ENCODE peak calls at places on chromosomes 12 and 14, in five cellular contexts. J is fibroblast of lung; A is HCT116; V is left kidney; S is stimulated activated CD8-positive, alpha-beta memory T cell treated with anti-CD3 and anti-CD28 coated beads, Interleukin-12 subunit alpha, Interleukin-12 subunit beta, amount 100 ng/mL, for 1 hour. G is an unnamed sample.
A peak's percentile ranks its signal among the peaks of the same experiment; 100 is the strongest.

GRCh38 chr14:76986261-76986565 is 42.3 kb downstream of the IRF2BPL start:
- DNase-seq in S (no peak), A (no peak), J (no peak), V (no peak), G (no peak)

GRCh38 chr14:77862154-77862783 is 62.4 kb downstream of the ADCK1 start:
- DNase-seq in J (peak; percentile 44), A (peak; percentile 45), S (peak; percentile 55), V (peak; percentile 81), G (no peak)

GRCh38 chr14:87230726-87231125 is 762.3 kb downstream of the GALC start:
- DNase-seq in S (no peak), J (no peak), V (no peak), A (no peak), G (no peak)

GRCh38 chr12:132461526-132461925 is 28.4 kb upstream of the FBRSL1 start:
- DNase-seq in S (no peak), V (no peak), A (no peak), J (peak; percentile 33), G (no peak)

GRCh38 chr12:127628655-127629054 is 638.3 kb upstream of the TMEM132C start:
- DNase-seq in S (no peak), A (no peak), V (no peak), J (peak; percentile 94), G (no peak)

GRCh38 chr12:98838282-98838681 is 193.2 kb downstream of the APAF1 start:
- DNase-seq in S (no peak), A (no peak), V (no peak), J (peak; percentile 7), G (no peak)

GRCh38 chr12:33825986-33826602 is 196.2 kb upstream of the ALG10 start:
- DNase-seq in V (no peak), S (no peak), A (no peak), J (no peak), G (no peak)

GRCh38 chr14:24234095-24235020 is 1.6 kb downstream of the GMPR2 start:
- DNase-seq in S (no peak), V (no peak), J (no peak), A (no peak), G (no peak)

GRCh38 chr12:69304284-69304683 is 43.9 kb upstream of the LYZ start:
- DNase-seq in J (no peak), S (no peak), A (no peak), V (no peak), G (no peak)

GRCh38 chr12:112236386-112236785 is 111.0 kb downstream of the TRAFD1 start:
- DNase-seq in S (no peak), J (peak; percentile 6), V (no peak), A (no peak), G (no peak)

GRCh38 chr14:67733609-67734008 is 31.9 kb downstream of the RDH12 start:
- DNase-seq in A (no peak), V (peak; percentile 83), S (no peak), J (no peak), G (no peak)

GRCh38 chr14:79369359-79370332 is 841.7 kb downstream of the DIO2 start:
- DNase-seq in V (no peak), S (no peak), J (peak; percentile 99), A (no peak), G (peak; percentile 21)

GRCh38 chr12:6867407-6868210 is at the start of gene TPI1:
- DNase-seq in S (peak; percentile 56), V (peak; percentile 91), J (peak; percentile 71), A (no peak), G (no peak)

GRCh38 chr14:66831190-66831589 is 323.2 kb downstream of the GPHN start:
- DNase-seq in A (no peak), V (no peak), J (no peak), S (no peak), G (no peak)

GRCh38 chr12:107840186-107840585 is 65.7 kb downstream of the ASCL4 start:
- DNase-seq in S (no peak), J (no peak), A (no peak), V (no peak), G (no peak)

GRCh38 chr14:23008836-23009235 is 1.1 kb downstream of the C14orf93 start:
- DNase-seq in V (no peak), J (peak; percentile 29), S (no peak), A (no peak), G (no peak)

GRCh38 chr14:64444984-64445845 is 20.1 kb upstream of the AKAP5 start:
- DNase-seq in A (no peak), S (peak; percentile 27), V (peak; percentile 91), J (peak; percentile 90), G (peak; percentile 26)

GRCh38 chr14:50792058-50792477 is 38.9 kb downstream of the NIN start:
- DNase-seq in S (no peak), V (no peak), J (no peak), A (no peak), G (no peak)

GRCh38 chr12:94841171-94841570 is 162.3 kb downstream of the NDUFA12 start:
- DNase-seq in S (no peak), V (no peak), J (no peak), A (no peak), G (no peak)

GRCh38 chr12:26919216-26919555 is 18.6 kb downstream of the INTS13 start:
- DNase-seq in A (no peak), S (no peak), J (no peak), V (no peak), G (no peak)

GRCh38 chr14:38749936-38750335 is 353.1 kb downstream of the SEC23A start:
- DNase-seq in J (no peak), S (no peak), A (no peak), V (no peak), G (no peak)

GRCh38 chr14:39396448-39396847 is 35.8 kb downstream of the FBXO33 start:
- DNase-seq in S (no peak), A (no peak), J (peak; percentile 20), V (no peak), G (no peak)

GRCh38 chr14:30874999-30875787 is 834 bp downstream of the COCH start:
- DNase-seq in A (no peak), J (no peak), V (peak; percentile 53), S (no peak), G (no peak)

GRCh38 chr14:70186826-70187483 is 1.8 kb downstream of the SLC8A3 start:
- DNase-seq in S (no peak), J (peak; percentile 1), V (peak; percentile 90), A (no peak), G (no peak)

GRCh38 chr12:68627673-68628319 is 17.1 kb downstream of the RAP1B start:
- DNase-seq in J (no peak), A (no peak), V (no peak), S (no peak), G (no peak)

GRCh38 chr14:68088463-68088862 is 268.9 kb downstream of the RAD51B start:
- DNase-seq in A (peak; percentile 31), S (no peak), V (peak; percentile 89), J (peak; percentile 71), G (no peak)

GRCh38 chr12:51631591-51631990 is 40.6 kb downstream of the SCN8A start:
- DNase-seq in J (peak; percentile 86), A (peak; percentile 46), S (no peak), V (no peak), G (peak; percentile 6)

GRCh38 chr12:51836012-51836832 is 12.3 kb downstream of the FIGNL2 start:
- DNase-seq in S (no peak), V (peak; percentile 85), A (no peak), J (no peak), G (no peak)

GRCh38 chr14:103091041-103091882 is 3.3 kb upstream of the EXOC3L4 start:
- DNase-seq in S (peak; percentile 60), A (no peak), V (peak; percentile 72), J (peak; percentile 19), G (no peak)

GRCh38 chr12:116996058-116996457 is 85.3 kb downstream of the FBXW8 start:
- DNase-seq in V (no peak), S (no peak), J (no peak), A (no peak), G (no peak)

GRCh38 chr14:50766338-50766886 is 64.5 kb downstream of the NIN start:
- DNase-seq in V (no peak), J (peak; percentile 42), S (no peak), A (no peak), G (no peak)

GRCh38 chr14:93329965-93330608 is 2.7 kb downstream of the BTBD7 start:
- DNase-seq in V (peak; percentile 45), A (no peak), S (no peak), J (no peak), G (no peak)

GRCh38 chr12:130412384-130412783 is 74.7 kb downstream of the PIWIL1 start:
- DNase-seq in S (no peak), V (no peak), J (no peak), A (no peak), G (no peak)

GRCh38 chr12:122172262-122172939 is 1.6 kb downstream of the IL31 start:
- DNase-seq in V (no peak), A (no peak), S (no peak), J (no peak), G (no peak)

GRCh38 chr12:103841690-103842584 is 903 bp upstream of the NT5DC3 start:
- DNase-seq in V (peak; percentile 87), A (peak; percentile 49), S (no peak), J (peak; percentile 92), G (peak; percentile 61)

GRCh38 chr14:102317564-102318248 is 1.8 kb upstream of the ZNF839 start:
- DNase-seq in A (no peak), V (peak; percentile 47), S (no peak), J (no peak), G (no peak)

GRCh38 chr12:127388985-127389384 is 878.0 kb upstream of the TMEM132C start:
- DNase-seq in J (peak; percentile 82), S (no peak), V (no peak), A (no peak), G (no peak)

GRCh38 chr14:57150449-57150848 is 118.3 kb downstream of the EXOC5 start:
- DNase-seq in S (no peak), V (no peak), A (no peak), J (no peak), G (no peak)

G was measured in SW 1271.